ENCODE peak calls at places on chromosomes 1 and 21, in five cellular contexts. J is H1, N is A549, Z is HepG2, I is K562. R is an unnamed sample.
A peak's percentile ranks its signal among the peaks of the same experiment; 100 is the strongest.

GRCh38 chr1:53633073-53633704 is 105.8 kb downstream of the GLIS1 start:
- DNase-seq in J (peak; percentile 16), N (no peak), Z (no peak), I (no peak), R (no peak)

GRCh38 chr1:17485280-17485679 is 45.8 kb upstream of the RCC2 start:
- DNase-seq in J (peak; percentile 71), N (peak; percentile 44), Z (no peak), I (no peak), R (no peak)

GRCh38 chr1:233294991-233295774 is at the start of gene PCNX2:
- DNase-seq in J (peak; percentile 72), N (peak; percentile 62), Z (no peak), I (peak; percentile 22), R (peak; percentile 52)

GRCh38 chr1:84247425-84248220 is 53.9 kb upstream of the SAMD13 start:
- DNase-seq in J (no peak), N (peak; percentile 95), Z (no peak), I (peak; percentile 9), R (no peak)

GRCh38 chr1:28392027-28392652 is 22.6 kb downstream of the PHACTR4 start:
- DNase-seq in J (no peak), N (peak; percentile 73), Z (no peak), I (no peak), R (no peak)

GRCh38 chr1:28359592-28360239 is 9.8 kb upstream of the PHACTR4 start:
- DNase-seq in J (peak; percentile 76), N (peak; percentile 64), Z (peak; percentile 52), I (peak; percentile 70), R (peak; percentile 73)

GRCh38 chr1:32426489-32427255 is 32.4 kb upstream of the BSDC1 start:
- DNase-seq in J (no peak), N (no peak), Z (no peak), I (no peak), R (no peak)

GRCh38 chr1:53289050-53289429 is 38.8 kb downstream of the LRP8 start:
- DNase-seq in J (no peak), N (no peak), Z (no peak), I (no peak), R (no peak)

GRCh38 chr21:33380483-33380998 is 22.7 kb upstream of the IFNGR2 start:
- DNase-seq in J (no peak), N (peak; percentile 95), Z (peak; percentile 75), I (peak; percentile 58), R (peak; percentile 93)

GRCh38 chr1:232722626-232723025 is 82.6 kb upstream of the MAP10 start:
- DNase-seq in J (no peak), N (no peak), Z (no peak), I (no peak), R (no peak)

GRCh38 chr21:32645261-32646182 is 33.3 kb upstream of the CFAP298 start:
- DNase-seq in J (peak; percentile 85), N (no peak), Z (no peak), I (peak; percentile 72), R (no peak)

GRCh38 chr1:222171005-222171404 is 376.9 kb downstream of the HHIPL2 start:
- DNase-seq in J (peak; percentile 42), N (peak; percentile 40), Z (peak; percentile 5), I (no peak), R (no peak)

GRCh38 chr1:30756545-30757195 is 904 bp downstream of the LAPTM5 start:
- DNase-seq in J (no peak), N (peak; percentile 28), Z (no peak), I (peak; percentile 48), R (peak; percentile 49)

GRCh38 chr1:160284782-160285344 is at the start of gene PEX19:
- DNase-seq in J (peak; percentile 95), N (peak; percentile 95), Z (peak; percentile 85), I (peak; percentile 97), R (peak; percentile 95)
- TF ChIP-seq POLR2A in J (peak; percentile 87), N (peak; percentile 89), Z (peak; percentile 86), I (peak; percentile 93), R (peak; percentile 87)

DNA sequence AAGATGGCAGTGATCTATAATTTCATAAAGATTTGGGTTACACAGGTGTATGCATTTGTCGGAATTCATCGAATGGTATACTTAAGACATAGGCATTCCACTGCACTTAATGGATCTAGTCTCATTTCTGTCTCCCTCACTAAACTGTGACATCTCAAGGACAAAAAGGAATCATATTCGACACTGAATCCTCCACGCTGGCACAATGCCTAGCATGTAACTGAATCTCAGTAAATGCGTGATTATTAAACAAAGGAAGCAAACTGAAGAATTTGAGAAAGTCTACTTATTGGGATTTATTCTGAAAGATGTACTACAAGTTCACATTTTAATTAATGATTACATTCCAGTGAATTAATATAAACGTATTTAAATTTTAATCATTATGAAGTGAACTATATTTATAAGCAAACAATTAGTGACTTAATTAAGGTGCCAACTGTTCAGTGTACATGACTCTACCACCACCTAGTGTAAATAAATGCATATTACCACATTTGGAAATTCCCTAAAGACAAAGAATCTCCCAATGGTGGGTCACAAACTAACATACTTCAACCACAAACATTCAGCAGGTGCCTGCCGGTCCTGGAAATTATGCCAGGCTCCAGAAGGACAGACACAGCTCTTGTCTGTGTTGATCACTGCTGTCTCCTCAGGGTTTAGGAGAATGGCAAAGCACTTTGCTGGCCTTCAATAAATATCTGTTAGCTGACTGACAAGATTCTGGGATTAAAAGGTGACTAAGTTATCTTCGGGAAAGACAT is 56.4 kb downstream of the SMYD3 start:
- DNase-seq in J (no peak), N (peak; percentile 25), Z (peak; percentile 5), I (peak; percentile 54), R (peak; percentile 53)
- TF ChIP-seq JUN in J (no peak), N (no peak), Z (no peak), I (no peak), R (no peak)

GRCh38 chr1:156497743-156498446 is 2.7 kb downstream of the MEF2D start:
- DNase-seq in J (no peak), N (no peak), Z (no peak), I (no peak), R (no peak)
- H3K4me1 ChIP-seq in J (peaks cover 31% of the 10 kb centered on the region), N (peaks cover 71% of the 10 kb centered on the region), Z (peaks cover 57% of the 10 kb centered on the region), I (peaks cover 79% of the 10 kb centered on the region), R (peaks cover 44% of the 10 kb centered on the region)

GRCh38 chr1:184051138-184051484 is 419 bp upstream of the TSEN15 start:
- DNase-seq in J (no peak), N (no peak), Z (no peak), I (no peak), R (no peak)

GRCh38 chr1:184052194-184052559 is 647 bp downstream of the TSEN15 start:
- DNase-seq in J (no peak), N (no peak), Z (no peak), I (no peak), R (no peak)

GRCh38 chr1:184051485-184052193 is at the start of gene TSEN15:
- DNase-seq in J (peak; percentile 81), N (peak; percentile 84), Z (peak; percentile 77), I (peak; percentile 79), R (peak; percentile 75)

GRCh38 chr1:184052750-184053149 is 1.2 kb downstream of the TSEN15 start:
- DNase-seq in J (no peak), N (no peak), Z (no peak), I (no peak), R (no peak)

DNA sequence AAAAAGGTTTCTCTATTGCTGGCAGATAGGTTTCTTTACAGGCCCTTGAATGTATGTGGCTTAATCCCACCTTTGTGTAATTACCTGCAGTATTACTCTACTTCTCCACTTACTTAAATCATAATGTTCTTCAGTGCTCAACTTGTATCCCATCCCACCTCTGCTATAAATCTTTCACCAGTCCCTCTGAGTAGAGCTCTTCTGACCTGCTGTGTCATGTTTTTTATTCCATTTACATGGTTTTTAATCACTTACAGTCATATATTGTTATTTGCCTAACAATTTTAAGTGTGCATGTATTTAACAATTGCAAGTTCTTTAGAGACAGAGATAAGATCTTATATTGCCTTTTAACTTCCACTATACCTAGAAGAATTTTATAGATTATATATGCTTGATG is 2.4 kb downstream of the TSEN15 start:
- DNase-seq in J (no peak), N (no peak), Z (no peak), I (no peak), R (no peak)
- TF ChIP-seq POLR2A in J (no peak), N (no peak), Z (no peak), I (peak; percentile 15), R (no peak)

GRCh38 chr21:41245509-41246135 is 71.0 kb upstream of the FAM3B start:
- DNase-seq in J (peak; percentile 37), N (no peak), Z (no peak), I (no peak), R (no peak)

GRCh38 chr21:41247976-41248545 is 68.5 kb upstream of the FAM3B start:
- DNase-seq in J (no peak), N (no peak), Z (no peak), I (no peak), R (no peak)

GRCh38 chr21:41249476-41249875 is 67.1 kb upstream of the FAM3B start:
- DNase-seq in J (no peak), N (no peak), Z (no peak), I (no peak), R (no peak)

GRCh38 chr21:41246808-41247207 is 69.8 kb upstream of the FAM3B start:
- DNase-seq in J (peak; percentile 23), N (no peak), Z (no peak), I (no peak), R (no peak)

DNA sequence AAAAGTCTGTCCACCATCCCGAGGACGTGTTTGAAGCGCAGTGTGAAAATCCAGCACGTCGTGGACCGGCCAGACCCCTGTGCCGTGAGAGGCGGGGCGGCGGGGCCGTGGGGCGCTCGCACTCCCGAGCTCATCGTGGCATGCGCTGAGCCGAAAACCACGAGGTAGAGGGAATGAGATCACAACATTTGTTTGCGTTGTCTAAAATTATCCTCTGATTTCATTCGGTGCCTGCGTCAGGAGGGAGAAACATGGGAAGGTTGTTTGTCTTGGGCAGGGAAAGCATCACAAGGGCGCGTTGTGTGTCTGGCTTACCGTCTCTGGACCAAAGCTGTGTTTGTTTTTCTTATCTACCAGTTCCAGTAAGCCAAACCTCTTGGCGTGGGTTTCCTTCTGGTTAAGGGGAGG is 69.0 kb upstream of the FAM3B start:
- DNase-seq in J (peak; percentile 29), N (no peak), Z (peak; percentile 28), I (no peak), R (peak; percentile 97)
- TF ChIP-seq JUN in J (no peak), N (no peak), Z (no peak), I (no peak), R (peak; percentile 88)

DNA sequence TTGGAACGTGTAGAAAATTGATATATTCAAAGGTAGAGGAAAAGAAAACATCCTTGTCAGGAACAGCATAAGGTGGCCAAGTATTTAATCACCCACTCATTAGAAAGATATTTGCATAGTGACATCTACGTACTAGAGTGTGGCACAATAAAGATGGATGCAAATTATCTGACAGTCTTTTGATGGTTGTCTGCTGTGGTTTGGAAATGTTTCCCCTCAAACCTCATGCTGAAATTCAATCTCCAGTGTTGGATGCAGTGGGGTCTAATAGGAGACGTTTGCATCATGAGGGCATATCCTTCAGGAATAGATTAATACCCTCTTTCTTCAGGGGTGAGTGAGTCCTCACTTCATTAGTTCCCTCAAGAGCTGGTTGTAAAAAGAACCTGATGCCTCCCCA is 34.1 kb upstream of the RUNX1 start:
- DNase-seq in J (no peak), N (no peak), Z (no peak), I (no peak), R (no peak)
- H3K4me1 ChIP-seq in J (no peaks in the 10 kb centered on the region), N (peaks cover 5% of the 10 kb centered on the region), Z (no peaks in the 10 kb centered on the region), I (no peaks in the 10 kb centered on the region), R (peaks cover 25% of the 10 kb centered on the region)

GRCh38 chr1:202014915-202015676 is 4.7 kb downstream of the ELF3 start:
- DNase-seq in J (no peak), N (no peak), Z (no peak), I (no peak), R (no peak)
- TF ChIP-seq POLR2A in J (no peak), N (no peak), Z (no peak), I (no peak), R (no peak)